ENCODE peak calls at places on chromosome X, in eight cellular contexts. F is suprapubic skin, T is HCT116, G is stomach, R is PC-3, B is HFF-Myc, M is foreskin fibroblast, Q is AG10803. Y is an unnamed sample.

GRCh38 chrX:119495734-119496520 is 27.7 kb downstream of the SLC25A5 start:
- DNase-seq in F (peak), T (no peak), G (no peak), R (no peak), B (no peak), M (no peak), Q (no peak), Y (no peak)

GRCh38 chrX:101260435-101260834 is 30.7 kb downstream of the TAF7L start:
- DNase-seq in F (no peak), T (no peak), G (no peak), R (peak), B (no peak), M (no peak), Q (peak), Y (peak)

GRCh38 chrX:103503163-103503852 is 16.0 kb downstream of the RAB40A start:
- DNase-seq in F (no peak), T (no peak), G (no peak), R (peak), B (peak), M (peak), Q (no peak), Y (peak)

GRCh38 chrX:10016516-10017132 is 49.5 kb downstream of the CLDN34 start:
- DNase-seq in F (no peak), T (no peak), G (no peak), R (peak), B (no peak), M (no peak), Q (no peak), Y (no peak)

GRCh38 chrX:69032601-69033000 is 132.7 kb downstream of the PJA1 start:
- DNase-seq in F (no peak), T (peak), G (no peak), R (peak), B (no peak), M (no peak), Q (no peak), Y (peak)

GRCh38 chrX:73932522-73932921 is 369.5 kb downstream of the CHIC1 start:
- DNase-seq in F (no peak), T (no peak), G (no peak), R (no peak), B (no peak), M (no peak), Q (no peak), Y (no peak)

GRCh38 chrX:56812515-56813105 is 83.6 kb downstream of the NBDY start:
- DNase-seq in F (peak), T (no peak), G (no peak), R (no peak), B (no peak), M (no peak), Q (peak), Y (peak)

GRCh38 chrX:37701588-37701987 is 16.0 kb downstream of the XK start:
- DNase-seq in F (no peak), T (no peak), G (no peak), R (no peak), B (no peak), M (no peak), Q (no peak), Y (no peak)

GRCh38 chrX:123959281-123960063 is 2.0 kb upstream of the STAG2 start:
- DNase-seq in F (peak), T (no peak), G (peak), R (peak), B (no peak), M (no peak), Q (peak), Y (peak)

GRCh38 chrX:120260369-120260768 is 9.8 kb downstream of the ZBTB33 start:
- DNase-seq in F (peak), T (no peak), G (no peak), R (no peak), B (no peak), M (no peak), Q (no peak), Y (peak)

GRCh38 chrX:39460491-39460890 is 637.3 kb downstream of the BCOR start:
- DNase-seq in F (no peak), T (no peak), G (no peak), R (no peak), B (no peak), M (no peak), Q (no peak), Y (no peak)

GRCh38 chrX:97563531-97564133 is 679.9 kb downstream of the RPA4 start:
- DNase-seq in F (no peak), T (no peak), G (peak), R (peak), B (peak), M (peak), Q (peak), Y (peak)

GRCh38 chrX:15151267-15152196 is 118.4 kb downstream of the ASB9 start:
- DNase-seq in F (no peak), T (no peak), G (no peak), R (peak), B (no peak), M (no peak), Q (no peak), Y (peak)

GRCh38 chrX:95056901-95057300 is 1382.9 kb downstream of the FAM133A start:
- DNase-seq in F (no peak), T (no peak), G (no peak), R (peak), B (no peak), M (no peak), Q (peak), Y (no peak)

GRCh38 chrX:101958139-101958538 is 26.3 kb upstream of the ZMAT1 start:
- DNase-seq in F (no peak), T (no peak), G (no peak), R (no peak), B (no peak), M (peak), Q (peak), Y (peak)

GRCh38 chrX:70025464-70025863 is 24.3 kb downstream of the AWAT2 start:
- DNase-seq in F (no peak), T (no peak), G (no peak), R (no peak), B (no peak), M (no peak), Q (no peak), Y (no peak)

GRCh38 chrX:48676893-48677270 is 6.7 kb upstream of the WAS start:
- DNase-seq in F (no peak), T (no peak), G (no peak), R (peak), B (no peak), M (no peak), Q (no peak), Y (peak)

GRCh38 chrX:52933976-52934703 is 24.2 kb downstream of the FAM156A start:
- DNase-seq in F (no peak), T (no peak), G (no peak), R (peak), B (no peak), M (no peak), Q (no peak), Y (no peak)

GRCh38 chrX:3295731-3296130 is 50.7 kb downstream of the MXRA5 start:
- DNase-seq in F (no peak), T (peak), G (no peak), R (peak), B (no peak), M (no peak), Q (no peak), Y (peak)

GRCh38 chrX:46327229-46328081 is 217.8 kb downstream of the ZNF674 start:
- DNase-seq in F (no peak), T (peak), G (peak), R (peak), B (no peak), M (peak), Q (peak), Y (peak)

GRCh38 chrX:68190799-68191198 is 242.5 kb downstream of the OPHN1 start:
- DNase-seq in F (no peak), T (no peak), G (no peak), R (no peak), B (no peak), M (no peak), Q (no peak), Y (peak)

GRCh38 chrX:22698151-22698550 is 301.6 kb upstream of the DDX53 start:
- DNase-seq in F (no peak), T (no peak), G (no peak), R (no peak), B (no peak), M (no peak), Q (no peak), Y (no peak)

GRCh38 chrX:22699591-22700091 is 300.1 kb upstream of the DDX53 start:
- DNase-seq in F (no peak), T (no peak), G (no peak), R (peak), B (peak), M (peak), Q (peak), Y (peak)
- H3K4me3 ChIP-seq in F (no peak), T (no peak), G (no peak), R (no peak), B (no peak), M (no peak), Q (no peak), Y (no peak)

GRCh38 chrX:141902366-141902765 is 1.3 kb upstream of the MAGEC1 start:
- DNase-seq in F (no peak), T (no peak), G (no peak), R (no peak), B (no peak), M (no peak), Q (no peak), Y (no peak)

GRCh38 chrX:141903400-141904155 is at the start of gene MAGEC1:
- DNase-seq in F (no peak), T (no peak), G (no peak), R (no peak), B (no peak), M (no peak), Q (no peak), Y (no peak)

DNA sequence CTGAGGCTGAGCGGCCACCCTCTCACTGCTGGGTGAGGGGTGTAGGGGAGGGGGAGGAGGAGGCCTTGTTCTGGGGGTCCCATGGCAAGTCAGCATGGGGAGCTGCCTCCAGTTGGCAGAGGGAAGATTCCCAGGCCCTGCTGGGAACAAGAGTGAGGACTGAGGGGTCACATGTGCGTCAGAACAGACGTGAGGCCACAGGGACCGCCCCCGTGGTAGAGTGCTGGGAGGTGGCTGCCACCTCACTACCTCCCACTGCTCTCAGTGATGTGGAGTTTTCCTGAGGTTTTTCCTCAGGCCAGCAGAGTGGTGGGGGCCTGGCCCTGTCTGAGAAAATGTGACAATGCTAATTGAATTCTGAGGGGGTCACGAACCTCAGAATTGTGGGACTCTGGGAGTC is 568 bp downstream of the MAGEC1 start:
- DNase-seq in F (no peak), T (no peak), G (no peak), R (no peak), B (no peak), M (no peak), Q (no peak), Y (no peak)
- TF ChIP-seq CTCF in F (no peak), T (no peak), G (no peak), R (no peak), B (no peak), M (no peak), Q (no peak), Y (no peak)

GRCh38 chrX:154397888-154398667 is at the start of gene RPL10:
- DNase-seq in F (peak), T (peak), G (peak), R (peak), B (peak), M (peak), Q (peak), Y (peak)

GRCh38 chrX:154399527-154400368 is 1.6 kb downstream of the RPL10 start:
- DNase-seq in F (no peak), T (no peak), G (no peak), R (no peak), B (no peak), M (no peak), Q (no peak), Y (no peak)

GRCh38 chrX:154401045-154401799 is 3.0 kb downstream of the RPL10 start:
- DNase-seq in F (no peak), T (no peak), G (no peak), R (peak), B (no peak), M (peak), Q (peak), Y (peak)

GRCh38 chrX:154398668-154399526 is 720 bp downstream of the RPL10 start:
- DNase-seq in F (peak), T (no peak), G (peak), R (peak), B (no peak), M (peak), Q (peak), Y (peak)

DNA sequence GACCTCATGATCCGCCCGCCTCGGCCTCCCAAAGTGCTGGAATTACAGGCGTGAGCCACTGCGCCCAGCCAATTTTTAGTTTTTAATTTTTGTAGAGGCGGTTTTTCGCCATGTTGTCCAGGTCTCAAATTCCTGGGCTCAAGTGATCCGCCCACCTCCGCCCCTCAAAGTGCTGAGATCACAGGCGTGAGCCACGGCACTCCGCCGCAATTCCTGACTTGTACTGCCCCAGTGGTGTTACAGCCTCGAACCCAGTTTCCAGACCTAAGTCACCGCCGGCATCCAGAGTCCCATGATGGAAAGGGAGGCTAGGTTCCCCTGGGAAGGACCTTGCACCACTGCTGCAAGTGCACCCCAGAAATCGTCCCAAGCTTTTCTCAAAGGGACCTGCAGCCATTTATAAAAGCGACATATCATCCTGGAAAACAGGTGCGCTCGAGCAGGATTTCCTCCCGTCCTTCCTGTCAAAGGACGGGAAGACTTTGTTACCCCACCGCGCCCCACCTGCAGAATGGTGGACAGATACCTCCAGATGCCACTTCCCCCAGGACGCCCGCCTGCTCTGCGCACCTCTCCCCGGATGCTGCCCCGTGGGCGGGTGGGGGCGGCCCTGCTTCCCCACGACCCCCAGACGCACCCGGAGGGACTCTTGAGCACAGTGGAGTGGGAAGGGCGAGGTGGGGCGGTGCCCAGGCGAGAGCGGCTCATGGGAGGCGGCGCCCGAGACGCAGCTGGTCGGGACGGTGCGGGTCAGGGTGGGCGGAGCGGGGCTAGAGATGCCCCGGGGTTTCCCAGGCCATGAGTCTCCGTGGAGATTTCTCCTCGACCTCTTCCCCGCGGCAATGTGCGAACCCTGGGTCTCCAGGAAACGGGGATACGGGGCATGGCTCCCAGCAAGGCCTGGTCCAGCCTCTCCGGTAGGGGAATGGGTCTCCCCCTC is 959 bp upstream of the RPL10 start:
- DNase-seq in F (peak), T (no peak), G (peak), R (peak), B (no peak), M (peak), Q (peak), Y (peak)
- H3K4me3 ChIP-seq in F (peak), T (peak), G (peak), R (peak), B (peak), M (peak), Q (peak), Y (peak)

GRCh38 chrX:130055103-130055502 is 55.2 kb downstream of the ELF4 start:
- DNase-seq in F (no peak), T (no peak), G (no peak), R (no peak), B (no peak), M (peak), Q (peak), Y (no peak)
- TF ChIP-seq CTCF in F (no peak), T (no peak), G (no peak), R (no peak), B (no peak), M (no peak), Q (peak), Y (no peak)

GRCh38 chrX:132491191-132491590 is 2.4 kb upstream of the MBNL3 start:
- DNase-seq in F (no peak), T (no peak), G (no peak), R (peak), B (no peak), M (no peak), Q (no peak), Y (peak)
- H3K4me3 ChIP-seq in F (peak), T (no peak), G (no peak), R (peak), B (no peak), M (no peak), Q (no peak), Y (no peak)

GRCh38 chrX:44482575-44482974 is 60.1 kb downstream of the FUNDC1 start:
- DNase-seq in F (no peak), T (no peak), G (no peak), R (no peak), B (no peak), M (no peak), Q (no peak), Y (no peak)
- TF ChIP-seq CTCF in F (no peak), T (no peak), G (no peak), R (no peak), B (no peak), M (no peak), Q (no peak), Y (no peak)

GRCh38 chrX:150465326-150465725 is 102.2 kb downstream of the MAMLD1 start:
- DNase-seq in F (no peak), T (no peak), G (no peak), R (no peak), B (no peak), M (no peak), Q (no peak), Y (no peak)
- H3K4me3 ChIP-seq in F (no peak), T (no peak), G (no peak), R (no peak), B (no peak), M (no peak), Q (no peak), Y (no peak)

GRCh38 chrX:143437439-143437838 is 79.8 kb downstream of the SPANXN3 start:
- DNase-seq in F (no peak), T (no peak), G (no peak), R (peak), B (no peak), M (no peak), Q (no peak), Y (peak)
- TF ChIP-seq CTCF in F (no peak), T (no peak), G (no peak), R (peak), B (no peak), M (no peak), Q (no peak), Y (no peak)

DNA sequence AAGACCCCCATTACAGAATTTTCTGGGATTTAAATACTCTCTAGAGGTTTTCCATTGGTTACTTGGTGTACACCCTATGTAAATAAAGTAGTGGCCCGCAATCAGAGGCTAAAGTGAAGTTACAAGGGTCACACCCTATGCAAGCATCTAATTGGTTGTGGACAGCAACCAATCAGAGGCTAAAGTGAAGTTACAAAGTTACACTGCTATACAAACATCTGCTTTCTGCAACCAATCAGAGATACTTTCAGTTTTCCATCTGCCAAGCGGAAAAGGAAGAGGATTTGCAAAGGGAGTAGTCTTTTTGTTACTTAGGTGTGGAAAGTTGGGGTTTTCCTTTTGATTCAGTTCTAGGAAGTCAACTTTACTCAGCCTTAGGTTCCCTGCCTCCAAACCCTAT is 2.0 kb upstream of the ATRX start:
- DNase-seq in F (no peak), T (peak), G (no peak), R (no peak), B (no peak), M (peak), Q (peak), Y (peak)
- H3K4me3 ChIP-seq in F (peak), T (peak), G (peak), R (no peak), B (no peak), M (no peak), Q (peak), Y (no peak)